ENCODE peak calls at places on chromosome 11, in four cellular contexts. One of them, this sample, is unnamed.

GRCh38 chr11:104105155-104105554 is 58.8 kb downstream of the PDGFD start:
- DNase-seq in PC-3: no peak
- DNase-seq in neural progenitor cell: no peak
- DNase-seq in mammary epithelial cell: no peak
- DNase-seq in this sample: no peak

GRCh38 chr11:69854719-69855118 is 35.5 kb upstream of the FGF3 start:
- DNase-seq in mammary epithelial cell: peak
- DNase-seq in PC-3: peak
- DNase-seq in neural progenitor cell: no peak
- DNase-seq in this sample: no peak

GRCh38 chr11:112255075-112255739 is 5.5 kb downstream of the PLET1 start:
- DNase-seq in mammary epithelial cell: peak
- DNase-seq in neural progenitor cell: no peak
- DNase-seq in PC-3: peak
- DNase-seq in this sample: no peak

GRCh38 chr11:34050967-34051348 is 573 bp upstream of the CAPRIN1 start:
- DNase-seq in PC-3: no peak
- DNase-seq in neural progenitor cell: no peak
- DNase-seq in mammary epithelial cell: peak
- DNase-seq in this sample: no peak

GRCh38 chr11:76576166-76576565 is 94.4 kb downstream of the LRRC32 start:
- DNase-seq in PC-3: no peak
- DNase-seq in mammary epithelial cell: no peak
- DNase-seq in neural progenitor cell: no peak
- DNase-seq in this sample: no peak

GRCh38 chr11:17572791-17573460 is 25.9 kb downstream of the OTOG start:
- DNase-seq in neural progenitor cell: no peak
- DNase-seq in PC-3: no peak
- DNase-seq in mammary epithelial cell: no peak
- DNase-seq in this sample: no peak

GRCh38 chr11:47143322-47143721 is 33.4 kb downstream of the ARFGAP2 start:
- DNase-seq in mammary epithelial cell: peak
- DNase-seq in PC-3: peak
- DNase-seq in neural progenitor cell: no peak
- DNase-seq in this sample: no peak

GRCh38 chr11:640021-640706 is 3.1 kb downstream of the DRD4 start:
- DNase-seq in PC-3: no peak
- DNase-seq in neural progenitor cell: peak
- DNase-seq in mammary epithelial cell: no peak
- DNase-seq in this sample: no peak

GRCh38 chr11:63761173-63761572 is 7.4 kb downstream of the ZFTA start:
- DNase-seq in neural progenitor cell: peak
- DNase-seq in PC-3: no peak
- DNase-seq in mammary epithelial cell: no peak
- DNase-seq in this sample: no peak

GRCh38 chr11:134358853-134359490 is 27.2 kb downstream of the GLB1L2 start:
- DNase-seq in neural progenitor cell: no peak
- DNase-seq in mammary epithelial cell: no peak
- DNase-seq in PC-3: no peak
- DNase-seq in this sample: no peak

GRCh38 chr11:132357811-132358572 is 987.6 kb downstream of the NTM start:
- DNase-seq in mammary epithelial cell: no peak
- DNase-seq in neural progenitor cell: no peak
- DNase-seq in PC-3: no peak
- DNase-seq in this sample: no peak

GRCh38 chr11:16049611-16050010 is 306.7 kb downstream of the SOX6 start:
- DNase-seq in mammary epithelial cell: no peak
- DNase-seq in PC-3: no peak
- DNase-seq in neural progenitor cell: peak
- DNase-seq in this sample: no peak

GRCh38 chr11:13942908-13943505 is 19.5 kb upstream of the SPON1 start:
- DNase-seq in PC-3: peak
- DNase-seq in mammary epithelial cell: peak
- DNase-seq in neural progenitor cell: no peak
- DNase-seq in this sample: no peak

GRCh38 chr11:45171550-45171949 is 25.1 kb downstream of the PRDM11 start:
- DNase-seq in mammary epithelial cell: no peak
- DNase-seq in PC-3: no peak
- DNase-seq in neural progenitor cell: no peak
- DNase-seq in this sample: no peak

DNA sequence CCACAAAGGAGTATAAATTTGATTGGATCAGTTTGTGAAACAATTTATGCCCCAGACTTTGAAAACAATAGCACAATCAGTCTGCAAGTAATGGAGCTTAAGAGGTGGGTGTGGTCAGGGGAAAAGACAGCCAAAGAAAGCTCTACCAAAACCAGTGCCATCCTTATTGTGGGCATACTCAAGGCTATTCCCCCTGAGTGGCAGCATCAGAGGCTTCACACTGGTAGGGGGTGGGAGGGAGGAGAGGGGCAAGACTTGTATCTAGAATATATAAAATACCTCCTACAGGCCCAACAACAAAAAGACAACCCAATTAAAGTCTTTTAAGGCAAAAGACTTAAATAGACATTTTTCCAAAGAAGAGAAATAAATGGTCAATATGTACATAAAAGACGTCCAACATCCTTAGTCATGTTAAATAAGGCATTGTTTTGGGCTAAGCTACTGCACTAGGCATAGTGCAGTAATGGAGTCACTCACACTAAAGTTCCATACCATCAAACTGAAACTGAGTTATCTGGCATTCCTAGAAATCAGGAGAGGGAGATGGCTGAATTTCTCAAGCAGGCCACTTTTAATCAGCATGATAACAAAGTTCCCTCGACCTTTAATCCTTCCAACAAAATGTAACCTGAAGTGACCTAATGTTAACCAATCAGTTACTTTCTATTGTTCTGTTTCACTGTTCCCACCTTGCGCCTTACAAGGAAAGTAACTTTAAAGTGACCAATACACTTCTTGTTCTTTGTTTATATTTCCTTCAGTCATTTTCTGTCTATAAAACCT is 24.8 kb downstream of the NARS2 start:
- DNase-seq in PC-3: no peak
- DNase-seq in neural progenitor cell: peak
- DNase-seq in mammary epithelial cell: no peak
- DNase-seq in this sample: no peak
- H3K4me3 ChIP-seq in PC-3: no peak
- H3K4me3 ChIP-seq in neural progenitor cell: peak
- H3K4me3 ChIP-seq in mammary epithelial cell: no peak
- H3K4me3 ChIP-seq in this sample: no peak

GRCh38 chr11:128532571-128533091 is 54.7 kb downstream of the ETS1 start:
- DNase-seq in neural progenitor cell: peak
- DNase-seq in mammary epithelial cell: no peak
- DNase-seq in PC-3: no peak
- DNase-seq in this sample: no peak
- H3K4me3 ChIP-seq in neural progenitor cell: no peak
- H3K4me3 ChIP-seq in mammary epithelial cell: no peak
- H3K4me3 ChIP-seq in PC-3: no peak
- H3K4me3 ChIP-seq in this sample: no peak

DNA sequence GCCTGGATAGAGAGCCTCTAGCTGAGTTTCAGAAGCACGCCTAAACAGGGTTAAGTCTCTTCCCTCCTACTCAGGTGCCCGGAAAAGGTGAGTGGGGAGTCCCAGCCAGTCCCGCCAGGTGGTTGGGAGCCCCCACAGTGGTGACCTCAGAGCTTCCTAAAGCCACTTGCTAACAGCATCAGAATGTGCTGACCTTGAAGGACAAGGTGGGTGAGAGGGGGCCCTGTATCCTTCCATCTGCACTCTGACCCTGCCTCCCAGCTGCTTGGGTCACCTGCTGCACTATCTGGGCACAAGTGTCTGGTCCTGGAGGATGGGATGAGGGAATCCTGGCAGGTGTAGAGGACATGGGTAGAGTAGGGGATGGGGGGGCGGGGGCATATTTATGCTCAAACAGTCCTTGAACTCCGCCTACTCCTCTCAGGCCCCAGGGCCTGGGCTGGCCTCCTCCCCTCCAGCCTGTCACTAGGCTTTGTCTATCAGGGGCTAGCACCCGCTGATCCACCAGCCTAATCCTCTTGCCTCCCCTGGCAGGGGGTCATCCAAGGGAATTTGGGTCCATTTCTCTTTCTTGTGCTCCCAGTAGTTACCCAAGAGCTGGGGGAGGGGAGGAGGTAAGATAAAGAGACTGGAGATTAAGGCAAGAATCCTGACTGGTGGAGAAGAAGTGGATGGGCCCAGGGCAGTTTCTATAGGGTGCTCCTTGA is 3.4 kb downstream of the USP2 start:
- DNase-seq in neural progenitor cell: peak
- DNase-seq in mammary epithelial cell: no peak
- DNase-seq in PC-3: no peak
- DNase-seq in this sample: no peak
- H3K4me3 ChIP-seq in neural progenitor cell: peak
- H3K4me3 ChIP-seq in mammary epithelial cell: no peak
- H3K4me3 ChIP-seq in PC-3: no peak
- H3K4me3 ChIP-seq in this sample: peak

DNA sequence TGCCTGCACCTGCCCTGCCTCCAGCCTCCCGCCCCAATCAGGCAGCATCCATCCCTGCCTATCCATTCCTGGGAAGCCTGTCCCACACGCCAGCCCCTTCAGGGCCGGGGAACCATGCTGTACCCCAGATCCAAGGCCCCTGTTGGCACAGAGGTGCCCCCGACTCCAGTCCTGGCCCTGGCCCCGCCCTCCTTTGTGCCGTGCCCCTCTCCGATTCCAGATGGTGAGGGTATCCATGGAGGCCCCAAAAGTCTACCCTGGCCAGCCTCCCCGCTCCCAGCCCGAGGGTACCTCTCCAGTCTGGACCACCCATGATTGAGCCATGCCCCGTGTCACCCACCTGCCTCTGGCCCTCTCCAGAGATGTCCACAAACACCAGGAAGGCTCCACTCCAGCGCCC is 2.7 kb upstream of the TH start:
- DNase-seq in PC-3: no peak
- DNase-seq in neural progenitor cell: no peak
- DNase-seq in mammary epithelial cell: no peak
- DNase-seq in this sample: no peak
- H3K4me3 ChIP-seq in PC-3: no peak
- H3K4me3 ChIP-seq in neural progenitor cell: no peak
- H3K4me3 ChIP-seq in mammary epithelial cell: no peak
- H3K4me3 ChIP-seq in this sample: no peak

This sample was measured in retinal pigment epithelial cell.